ENCODE peak calls at places on chromosomes 13 and 19, in eight cellular contexts. One of them, this sample, is unnamed.

GRCh38 chr13:79776538-79776937 is 295.6 kb downstream of the NDFIP2 start:
- DNase-seq in PC-3: peak
- DNase-seq in cardiac muscle cell: no peak
- DNase-seq in colonic mucosa: no peak
- DNase-seq in substantia nigra: no peak
- DNase-seq in upper lobe of right lung: no peak
- DNase-seq in heart right ventricle: no peak
- DNase-seq in CD8-positive, alpha-beta T cell: no peak
- DNase-seq in this sample: peak

GRCh38 chr13:50244913-50245574 is 229.8 kb downstream of the KCNRG start:
- DNase-seq in PC-3: peak
- DNase-seq in cardiac muscle cell: no peak
- DNase-seq in colonic mucosa: peak
- DNase-seq in substantia nigra: no peak
- DNase-seq in upper lobe of right lung: no peak
- DNase-seq in heart right ventricle: no peak
- DNase-seq in CD8-positive, alpha-beta T cell: no peak
- DNase-seq in this sample: peak

GRCh38 chr13:94542917-94543316 is 53.0 kb downstream of the TGDS start:
- DNase-seq in PC-3: no peak
- DNase-seq in cardiac muscle cell: no peak
- DNase-seq in colonic mucosa: no peak
- DNase-seq in substantia nigra: no peak
- DNase-seq in upper lobe of right lung: no peak
- DNase-seq in heart right ventricle: no peak
- DNase-seq in CD8-positive, alpha-beta T cell: no peak
- DNase-seq in this sample: no peak

GRCh38 chr19:53101518-53101917 is 1.7 kb downstream of the ZNF160 start:
- DNase-seq in PC-3: peak
- DNase-seq in cardiac muscle cell: no peak
- DNase-seq in colonic mucosa: no peak
- DNase-seq in substantia nigra: no peak
- DNase-seq in upper lobe of right lung: no peak
- DNase-seq in heart right ventricle: no peak
- DNase-seq in CD8-positive, alpha-beta T cell: no peak
- DNase-seq in this sample: no peak

GRCh38 chr19:16566161-16566560 is 6.1 kb downstream of the SLC35E1 start:
- DNase-seq in PC-3: no peak
- DNase-seq in cardiac muscle cell: no peak
- DNase-seq in colonic mucosa: peak
- DNase-seq in substantia nigra: no peak
- DNase-seq in upper lobe of right lung: no peak
- DNase-seq in heart right ventricle: no peak
- DNase-seq in CD8-positive, alpha-beta T cell: peak
- DNase-seq in this sample: peak

GRCh38 chr13:42395066-42395821 is 123.3 kb downstream of the AKAP11 start:
- DNase-seq in PC-3: no peak
- DNase-seq in cardiac muscle cell: no peak
- DNase-seq in colonic mucosa: no peak
- DNase-seq in substantia nigra: no peak
- DNase-seq in upper lobe of right lung: no peak
- DNase-seq in heart right ventricle: no peak
- DNase-seq in CD8-positive, alpha-beta T cell: no peak
- DNase-seq in this sample: no peak

GRCh38 chr13:46492946-46493345 is 60.0 kb upstream of the LRCH1 start:
- DNase-seq in PC-3: peak
- DNase-seq in cardiac muscle cell: peak
- DNase-seq in colonic mucosa: no peak
- DNase-seq in substantia nigra: no peak
- DNase-seq in upper lobe of right lung: no peak
- DNase-seq in heart right ventricle: peak
- DNase-seq in CD8-positive, alpha-beta T cell: no peak
- DNase-seq in this sample: peak

GRCh38 chr19:39502640-39503417 is 4.1 kb downstream of the DLL3 start:
- DNase-seq in PC-3: no peak
- DNase-seq in cardiac muscle cell: peak
- DNase-seq in colonic mucosa: peak
- DNase-seq in substantia nigra: no peak
- DNase-seq in upper lobe of right lung: peak
- DNase-seq in heart right ventricle: peak
- DNase-seq in CD8-positive, alpha-beta T cell: peak
- DNase-seq in this sample: peak

GRCh38 chr19:54464624-54465266 is 1.2 kb upstream of the LENG9 start:
- DNase-seq in PC-3: peak
- DNase-seq in cardiac muscle cell: peak
- DNase-seq in colonic mucosa: peak
- DNase-seq in substantia nigra: peak
- DNase-seq in upper lobe of right lung: peak
- DNase-seq in heart right ventricle: peak
- DNase-seq in CD8-positive, alpha-beta T cell: no peak
- DNase-seq in this sample: peak

GRCh38 chr13:98315466-98315865 is 138.4 kb upstream of the RNF113B start:
- DNase-seq in PC-3: no peak
- DNase-seq in cardiac muscle cell: no peak
- DNase-seq in colonic mucosa: no peak
- DNase-seq in substantia nigra: no peak
- DNase-seq in upper lobe of right lung: no peak
- DNase-seq in heart right ventricle: no peak
- DNase-seq in CD8-positive, alpha-beta T cell: no peak
- DNase-seq in this sample: no peak

GRCh38 chr19:53057904-53058579 is 13.5 kb downstream of the ERVV-2 start:
- DNase-seq in PC-3: peak
- DNase-seq in cardiac muscle cell: peak
- DNase-seq in colonic mucosa: no peak
- DNase-seq in substantia nigra: no peak
- DNase-seq in upper lobe of right lung: no peak
- DNase-seq in heart right ventricle: peak
- DNase-seq in CD8-positive, alpha-beta T cell: no peak
- DNase-seq in this sample: no peak

GRCh38 chr19:3698386-3698950 is 1.8 kb downstream of the PIP5K1C start:
- DNase-seq in PC-3: no peak
- DNase-seq in cardiac muscle cell: no peak
- DNase-seq in colonic mucosa: no peak
- DNase-seq in substantia nigra: no peak
- DNase-seq in upper lobe of right lung: no peak
- DNase-seq in heart right ventricle: no peak
- DNase-seq in CD8-positive, alpha-beta T cell: no peak
- DNase-seq in this sample: no peak

GRCh38 chr19:15836345-15836594 is 20.8 kb upstream of the OR10H1 start:
- DNase-seq in PC-3: no peak
- DNase-seq in cardiac muscle cell: no peak
- DNase-seq in colonic mucosa: no peak
- DNase-seq in substantia nigra: no peak
- DNase-seq in upper lobe of right lung: no peak
- DNase-seq in heart right ventricle: no peak
- DNase-seq in CD8-positive, alpha-beta T cell: peak
- DNase-seq in this sample: no peak

GRCh38 chr13:108508263-108508662 is 121.1 kb upstream of the MYO16 start:
- DNase-seq in PC-3: peak
- DNase-seq in cardiac muscle cell: peak
- DNase-seq in colonic mucosa: no peak
- DNase-seq in substantia nigra: no peak
- DNase-seq in upper lobe of right lung: no peak
- DNase-seq in heart right ventricle: no peak
- DNase-seq in CD8-positive, alpha-beta T cell: no peak
- DNase-seq in this sample: peak

GRCh38 chr19:49793561-49793840 is 19.6 kb downstream of the FUZ start:
- DNase-seq in PC-3: peak
- DNase-seq in cardiac muscle cell: no peak
- DNase-seq in colonic mucosa: no peak
- DNase-seq in substantia nigra: no peak
- DNase-seq in upper lobe of right lung: no peak
- DNase-seq in heart right ventricle: no peak
- DNase-seq in CD8-positive, alpha-beta T cell: no peak
- DNase-seq in this sample: no peak

GRCh38 chr19:32691952-32692726 is 518 bp downstream of the NUDT19 start:
- DNase-seq in PC-3: peak
- DNase-seq in cardiac muscle cell: no peak
- DNase-seq in colonic mucosa: peak
- DNase-seq in substantia nigra: peak
- DNase-seq in upper lobe of right lung: peak
- DNase-seq in heart right ventricle: peak
- DNase-seq in CD8-positive, alpha-beta T cell: no peak
- DNase-seq in this sample: peak

GRCh38 chr13:85313761-85314503 is 485.3 kb downstream of the SLITRK6 start:
- DNase-seq in PC-3: peak
- DNase-seq in cardiac muscle cell: no peak
- DNase-seq in colonic mucosa: no peak
- DNase-seq in substantia nigra: no peak
- DNase-seq in upper lobe of right lung: no peak
- DNase-seq in heart right ventricle: no peak
- DNase-seq in CD8-positive, alpha-beta T cell: no peak
- DNase-seq in this sample: no peak

GRCh38 chr19:18292460-18292809 is 11.0 kb upstream of the JUND start:
- DNase-seq in PC-3: no peak
- DNase-seq in cardiac muscle cell: no peak
- DNase-seq in colonic mucosa: peak
- DNase-seq in substantia nigra: no peak
- DNase-seq in upper lobe of right lung: no peak
- DNase-seq in heart right ventricle: no peak
- DNase-seq in CD8-positive, alpha-beta T cell: no peak
- DNase-seq in this sample: peak

GRCh38 chr13:105608132-105608531 is 927.3 kb downstream of the EFNB2 start:
- DNase-seq in PC-3: no peak
- DNase-seq in cardiac muscle cell: no peak
- DNase-seq in colonic mucosa: no peak
- DNase-seq in substantia nigra: no peak
- DNase-seq in upper lobe of right lung: no peak
- DNase-seq in heart right ventricle: no peak
- DNase-seq in CD8-positive, alpha-beta T cell: no peak
- DNase-seq in this sample: no peak

GRCh38 chr13:85529216-85529590 is 270.0 kb downstream of the SLITRK6 start:
- DNase-seq in PC-3: peak
- DNase-seq in cardiac muscle cell: no peak
- DNase-seq in colonic mucosa: no peak
- DNase-seq in substantia nigra: no peak
- DNase-seq in upper lobe of right lung: no peak
- DNase-seq in heart right ventricle: no peak
- DNase-seq in CD8-positive, alpha-beta T cell: no peak
- DNase-seq in this sample: no peak

GRCh38 chr13:53782400-53783030 is 753.9 kb downstream of the OLFM4 start:
- DNase-seq in PC-3: peak
- DNase-seq in cardiac muscle cell: peak
- DNase-seq in colonic mucosa: peak
- DNase-seq in substantia nigra: peak
- DNase-seq in upper lobe of right lung: no peak
- DNase-seq in heart right ventricle: peak
- DNase-seq in CD8-positive, alpha-beta T cell: no peak
- DNase-seq in this sample: peak
- H3K27ac ChIP-seq in PC-3: no peak
- H3K27ac ChIP-seq in cardiac muscle cell: no peak
- H3K27ac ChIP-seq in colonic mucosa: no peak
- H3K27ac ChIP-seq in substantia nigra: no peak
- H3K27ac ChIP-seq in upper lobe of right lung: no peak
- H3K27ac ChIP-seq in heart right ventricle: no peak
- H3K27ac ChIP-seq in CD8-positive, alpha-beta T cell: no peak
- H3K27ac ChIP-seq in this sample: no peak

DNA sequence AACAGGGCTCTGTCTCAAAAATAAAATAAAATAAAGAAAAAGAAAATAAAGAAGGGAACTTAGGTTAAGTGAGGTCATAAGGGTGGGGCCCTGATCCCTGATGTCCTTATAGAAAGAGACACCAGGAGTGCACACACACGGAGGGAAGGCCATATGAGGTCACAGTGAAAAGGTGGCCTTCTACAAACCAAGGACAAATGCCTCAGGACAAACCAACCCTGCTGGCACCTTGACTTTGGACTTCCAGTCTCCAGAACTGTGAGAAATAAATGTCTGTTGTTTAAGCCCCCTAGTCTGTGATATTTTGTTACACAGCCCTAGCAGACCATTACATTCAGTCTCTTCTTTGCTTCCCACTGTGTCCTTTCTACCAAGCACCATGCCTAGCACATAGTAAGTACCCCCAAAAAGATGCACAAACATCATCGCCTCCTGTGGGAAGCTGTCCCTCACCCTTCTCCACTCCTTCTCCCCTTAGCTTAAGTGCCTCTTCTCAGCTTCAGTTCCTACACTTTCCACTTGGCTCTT is 8.4 kb upstream of the ZBTB32 start:
- DNase-seq in PC-3: no peak
- DNase-seq in cardiac muscle cell: no peak
- DNase-seq in colonic mucosa: no peak
- DNase-seq in substantia nigra: no peak
- DNase-seq in upper lobe of right lung: no peak
- DNase-seq in heart right ventricle: no peak
- DNase-seq in CD8-positive, alpha-beta T cell: no peak
- DNase-seq in this sample: no peak
- H3K27ac ChIP-seq in PC-3: no peak
- H3K27ac ChIP-seq in cardiac muscle cell: no peak
- H3K27ac ChIP-seq in colonic mucosa: no peak
- H3K27ac ChIP-seq in substantia nigra: no peak
- H3K27ac ChIP-seq in upper lobe of right lung: no peak
- H3K27ac ChIP-seq in heart right ventricle: no peak
- H3K27ac ChIP-seq in CD8-positive, alpha-beta T cell: no peak
- H3K27ac ChIP-seq in this sample: no peak

DNA sequence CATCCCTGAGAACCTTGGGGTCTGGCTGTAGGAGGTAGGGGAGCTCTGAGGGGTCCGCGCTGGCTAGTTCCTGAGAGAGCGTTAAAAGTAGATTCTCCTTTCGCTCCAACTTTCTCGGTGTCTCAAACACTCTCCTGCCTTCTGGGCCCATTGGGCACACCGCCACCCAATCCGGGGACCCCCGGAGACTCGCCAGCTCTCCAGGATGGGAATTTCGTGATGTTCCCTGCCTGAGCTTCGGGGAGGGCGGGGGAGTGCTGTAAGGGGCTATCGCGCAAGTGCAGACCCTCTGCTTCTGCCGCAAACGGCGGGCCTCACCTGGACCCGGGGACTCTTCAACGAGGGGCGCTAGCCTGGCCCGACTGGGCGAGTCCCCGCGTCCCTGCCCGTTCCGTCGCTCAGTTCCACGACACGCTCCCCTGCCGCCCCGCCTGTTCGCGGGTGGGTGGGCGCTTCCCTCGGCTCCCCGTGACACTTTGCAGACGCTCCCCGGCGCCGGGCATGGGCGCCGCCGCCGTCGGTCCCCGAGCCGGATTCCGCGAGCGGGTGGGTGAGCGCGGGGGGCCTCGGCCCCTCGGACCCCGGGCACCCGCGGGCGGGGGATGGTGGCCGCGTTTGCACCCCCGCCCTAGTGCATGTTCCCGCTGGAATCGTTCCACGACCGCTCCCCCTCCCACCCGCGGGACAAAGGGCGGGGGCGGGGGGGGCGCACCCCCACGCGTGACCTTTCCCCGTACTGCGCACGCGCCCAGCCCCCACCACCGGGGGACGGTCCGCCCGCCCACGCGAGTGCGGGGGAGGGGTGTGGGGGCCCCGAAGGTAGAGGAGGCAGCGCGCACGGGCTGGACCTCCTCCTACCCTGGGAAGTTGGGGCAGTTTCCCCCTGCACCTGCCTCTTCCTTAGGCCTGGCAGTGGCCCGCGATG is at the start of gene CCDC106:
- DNase-seq in PC-3: peak
- DNase-seq in cardiac muscle cell: peak
- DNase-seq in colonic mucosa: peak
- DNase-seq in substantia nigra: peak
- DNase-seq in upper lobe of right lung: peak
- DNase-seq in heart right ventricle: peak
- DNase-seq in CD8-positive, alpha-beta T cell: no peak
- DNase-seq in this sample: no peak
- H3K27ac ChIP-seq in PC-3: peak
- H3K27ac ChIP-seq in cardiac muscle cell: peak
- H3K27ac ChIP-seq in colonic mucosa: peak
- H3K27ac ChIP-seq in substantia nigra: peak
- H3K27ac ChIP-seq in upper lobe of right lung: peak
- H3K27ac ChIP-seq in heart right ventricle: peak
- H3K27ac ChIP-seq in CD8-positive, alpha-beta T cell: peak
- H3K27ac ChIP-seq in this sample: no peak

GRCh38 chr13:110298566-110299321 is 8.2 kb downstream of the COL4A1 start:
- DNase-seq in PC-3: no peak
- DNase-seq in cardiac muscle cell: no peak
- DNase-seq in colonic mucosa: no peak
- DNase-seq in substantia nigra: no peak
- DNase-seq in upper lobe of right lung: no peak
- DNase-seq in heart right ventricle: no peak
- DNase-seq in CD8-positive, alpha-beta T cell: no peak
- DNase-seq in this sample: no peak
- H3K27ac ChIP-seq in PC-3: no peak
- H3K27ac ChIP-seq in cardiac muscle cell: no peak
- H3K27ac ChIP-seq in colonic mucosa: peak
- H3K27ac ChIP-seq in substantia nigra: no peak
- H3K27ac ChIP-seq in upper lobe of right lung: peak
- H3K27ac ChIP-seq in heart right ventricle: peak
- H3K27ac ChIP-seq in CD8-positive, alpha-beta T cell: no peak
- H3K27ac ChIP-seq in this sample: peak

This sample was measured in small intestine.